ENCODE peak calls at places on chromosomes 1 and 21, in nine cellular contexts. O is colonic mucosa, J is fibroblast of pulmonary artery, Z is tibial nerve, V is lower lobe of right lung, X is AG04450, A is choroid plexus epithelial cell, F is PC-3, E is mucosa of descending colon. K is an unnamed sample.

GRCh38 chr1:15885701-15886612 is 38.5 kb downstream of the SPEN start:
- DNase-seq in O (peak), J (peak), Z (peak), V (peak), X (peak), A (peak), F (peak), E (peak), K (peak)

GRCh38 chr1:217272385-217272784 is 358.5 kb downstream of the GPATCH2 start:
- DNase-seq in O (no peak), J (peak), Z (no peak), V (no peak), X (peak), A (peak), F (peak), E (no peak), K (no peak)

GRCh38 chr1:79323240-79324025 is 316.9 kb upstream of the ADGRL4 start:
- DNase-seq in O (no peak), J (peak), Z (no peak), V (no peak), X (peak), A (peak), F (peak), E (no peak), K (no peak)

GRCh38 chr1:116958110-116958509 is 43.5 kb upstream of the CD101 start:
- DNase-seq in O (no peak), J (no peak), Z (no peak), V (no peak), X (no peak), A (no peak), F (no peak), E (no peak), K (no peak)

GRCh38 chr1:226737819-226738420 is 1.2 kb downstream of the ITPKB start:
- DNase-seq in O (peak), J (peak), Z (peak), V (peak), X (no peak), A (peak), F (peak), E (peak), K (peak)

GRCh38 chr1:205446828-205447227 is 9.0 kb downstream of the BLACAT1 start:
- DNase-seq in O (no peak), J (peak), Z (no peak), V (no peak), X (no peak), A (no peak), F (no peak), E (no peak), K (no peak)

GRCh38 chr1:22231995-22232690 is 89.2 kb upstream of the WNT4 start:
- DNase-seq in O (no peak), J (no peak), Z (no peak), V (no peak), X (no peak), A (no peak), F (no peak), E (no peak), K (no peak)

GRCh38 chr1:46576564-46576963 is 25.1 kb upstream of the KNCN start:
- DNase-seq in O (no peak), J (no peak), Z (no peak), V (no peak), X (no peak), A (no peak), F (no peak), E (no peak), K (peak)

GRCh38 chr1:57353589-57353988 is 70.3 kb downstream of the DAB1 start:
- DNase-seq in O (no peak), J (no peak), Z (no peak), V (no peak), X (peak), A (no peak), F (no peak), E (no peak), K (no peak)

GRCh38 chr1:85850238-85850637 is 142.0 kb upstream of the ZNHIT6 start:
- DNase-seq in O (no peak), J (peak), Z (no peak), V (no peak), X (peak), A (peak), F (peak), E (no peak), K (no peak)

GRCh38 chr1:39954261-39954869 is 580 bp upstream of the MFSD2A start:
- DNase-seq in O (peak), J (no peak), Z (no peak), V (no peak), X (no peak), A (no peak), F (no peak), E (no peak), K (no peak)

GRCh38 chr1:170168263-170168662 is 22.5 kb downstream of the NTMT2 start:
- DNase-seq in O (no peak), J (peak), Z (no peak), V (no peak), X (peak), A (peak), F (peak), E (no peak), K (no peak)

GRCh38 chr21:36681117-36681631 is 17.7 kb upstream of the SIM2 start:
- DNase-seq in O (no peak), J (no peak), Z (no peak), V (no peak), X (no peak), A (no peak), F (no peak), E (no peak), K (no peak)

GRCh38 chr1:197725044-197725443 is 50.2 kb downstream of the DENND1B start:
- DNase-seq in O (no peak), J (peak), Z (no peak), V (no peak), X (no peak), A (peak), F (peak), E (no peak), K (no peak)

GRCh38 chr1:228465571-228466146 is 21.5 kb upstream of the RNF187 start:
- DNase-seq in O (no peak), J (no peak), Z (no peak), V (no peak), X (no peak), A (no peak), F (no peak), E (no peak), K (no peak)
- H3K4me3 ChIP-seq in O (no peak), J (no peak), Z (no peak), V (no peak), X (no peak), A (no peak), F (no peak), E (no peak), K (no peak)

DNA sequence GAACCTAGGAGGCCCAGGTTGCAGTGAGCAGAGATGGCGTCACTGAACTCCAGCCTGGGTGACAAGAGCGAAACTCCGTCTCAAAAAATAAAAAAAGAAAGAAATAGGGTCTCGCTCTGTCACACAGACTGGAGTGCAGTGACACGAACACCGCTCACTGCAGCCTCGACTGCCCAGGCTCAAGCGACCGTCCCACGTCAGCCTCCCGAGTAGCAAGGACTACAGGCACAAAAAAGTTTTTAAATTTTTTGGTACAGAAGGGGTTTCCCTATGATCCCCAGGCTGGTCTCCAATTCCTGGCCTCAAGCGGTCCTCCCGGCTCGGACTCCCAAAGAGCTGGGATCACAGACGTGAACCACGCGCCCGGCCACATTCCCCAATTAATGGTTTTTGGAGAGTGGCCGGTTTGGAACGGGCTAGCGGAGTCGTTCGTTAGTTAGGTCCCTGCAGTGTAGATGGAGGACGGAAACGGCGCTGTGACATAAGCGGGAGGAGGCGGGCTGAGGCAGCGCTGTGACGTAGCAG is 611 bp upstream of the GUK1 start:
- DNase-seq in O (no peak), J (no peak), Z (no peak), V (no peak), X (no peak), A (no peak), F (no peak), E (no peak), K (no peak)
- H3K4me3 ChIP-seq in O (peak), J (peak), Z (peak), V (peak), X (peak), A (peak), F (peak), E (peak), K (peak)

GRCh38 chr1:109531826-109532364 is 7.8 kb upstream of the GPR61 start:
- DNase-seq in O (no peak), J (no peak), Z (no peak), V (no peak), X (no peak), A (no peak), F (no peak), E (peak), K (no peak)
- H3K4me3 ChIP-seq in O (no peak), J (no peak), Z (no peak), V (no peak), X (no peak), A (no peak), F (no peak), E (no peak), K (no peak)

DNA sequence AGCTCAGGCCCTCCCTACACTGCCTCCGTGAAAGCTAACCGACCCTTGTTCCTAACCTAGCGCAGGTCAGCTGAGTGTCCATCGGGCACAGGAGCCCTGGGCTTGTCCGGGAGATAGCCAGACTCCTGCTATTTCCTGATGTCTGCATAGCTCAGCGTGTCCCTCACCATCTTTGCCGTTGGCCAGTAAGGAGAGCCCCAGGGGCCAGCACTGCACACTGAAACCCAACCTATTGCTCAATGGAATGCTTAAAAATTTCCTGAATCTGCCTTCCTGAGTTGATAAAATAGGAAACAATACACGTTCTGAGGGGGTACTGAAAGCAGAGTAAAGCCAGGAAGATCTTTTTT is 2.2 kb downstream of the RUNX1 start:
- DNase-seq in O (no peak), J (no peak), Z (no peak), V (no peak), X (no peak), A (peak), F (no peak), E (no peak), K (no peak)
- H3K4me3 ChIP-seq in O (no peak), J (peak), Z (peak), V (peak), X (peak), A (peak), F (peak), E (no peak), K (no peak)

GRCh38 chr1:3669421-3669821 is 17.1 kb downstream of the TP73 start:
- DNase-seq in O (no peak), J (no peak), Z (no peak), V (peak), X (no peak), A (no peak), F (no peak), E (peak), K (peak)
- H3K4me3 ChIP-seq in O (no peak), J (no peak), Z (no peak), V (peak), X (no peak), A (no peak), F (no peak), E (no peak), K (no peak)

GRCh38 chr21:16117851-16118592 is 388.2 kb downstream of the USP25 start:
- DNase-seq in O (no peak), J (peak), Z (no peak), V (no peak), X (peak), A (peak), F (peak), E (no peak), K (no peak)
- H3K4me3 ChIP-seq in O (no peak), J (peak), Z (no peak), V (no peak), X (no peak), A (peak), F (peak), E (no peak), K (no peak)

DNA sequence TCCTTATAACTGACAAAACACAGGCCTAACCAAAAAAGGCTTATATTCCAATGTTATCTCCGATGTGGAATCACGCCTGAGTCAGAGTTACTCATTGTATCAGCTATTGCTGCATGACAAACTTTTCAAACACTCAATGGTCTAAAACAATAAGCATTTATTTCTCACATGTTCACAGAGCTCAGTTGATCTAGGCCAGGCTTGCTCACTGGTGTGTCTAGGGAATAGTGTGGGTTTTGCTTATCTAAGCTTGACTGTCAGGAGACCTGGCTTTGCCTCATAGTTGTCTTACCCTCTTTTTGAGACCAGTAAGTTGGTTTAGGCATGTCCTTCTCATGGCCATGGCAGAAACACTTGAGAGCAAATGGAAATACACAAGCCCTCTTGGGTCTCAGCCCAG is 130.7 kb downstream of the HMCN1 start:
- DNase-seq in O (no peak), J (peak), Z (no peak), V (no peak), X (peak), A (peak), F (peak), E (no peak), K (no peak)
- H3K4me3 ChIP-seq in O (no peak), J (no peak), Z (no peak), V (no peak), X (no peak), A (no peak), F (no peak), E (no peak), K (no peak)

GRCh38 chr1:1234180-1234808 is 2.3 kb downstream of the B3GALT6 start:
- DNase-seq in O (no peak), J (no peak), Z (no peak), V (no peak), X (no peak), A (no peak), F (no peak), E (no peak), K (no peak)
- H3K4me3 ChIP-seq in O (no peak), J (no peak), Z (no peak), V (no peak), X (no peak), A (no peak), F (peak), E (no peak), K (no peak)

DNA sequence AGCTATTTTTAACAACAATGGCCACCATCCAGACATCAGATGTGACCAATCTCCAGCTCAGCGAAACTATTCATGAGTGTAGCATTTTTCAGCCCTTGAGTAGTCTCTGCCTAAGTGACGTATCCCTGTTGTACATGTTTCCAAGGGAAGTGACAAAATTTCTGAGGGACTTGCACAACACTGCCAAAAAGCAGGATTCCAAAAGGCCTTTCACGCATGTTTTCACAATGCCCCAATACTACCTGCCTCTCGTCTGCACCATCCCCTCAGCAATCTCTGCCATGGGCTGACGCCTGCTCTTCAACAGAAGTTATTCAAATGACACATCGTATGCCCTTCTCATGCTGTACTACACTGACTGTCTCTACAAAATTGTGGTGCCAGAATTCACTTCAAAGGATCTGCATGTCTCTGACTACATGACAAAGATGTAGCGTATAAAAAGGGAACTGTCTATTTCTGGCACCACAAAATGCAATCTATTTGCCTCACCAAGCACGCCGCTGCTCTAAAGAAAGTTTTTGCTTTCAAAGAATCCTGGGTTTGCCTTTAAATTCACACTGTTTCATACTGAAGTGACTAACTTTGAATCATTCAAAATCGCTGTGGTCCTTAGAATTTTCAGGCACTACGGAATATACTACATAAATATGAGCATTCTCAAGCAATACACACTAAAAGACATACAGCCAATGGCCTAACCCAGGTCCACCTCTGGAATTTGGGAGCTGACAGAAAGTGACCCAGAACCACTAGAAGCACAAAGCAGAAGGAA is 32.9 kb downstream of the JAK1 start:
- DNase-seq in O (no peak), J (peak), Z (peak), V (no peak), X (peak), A (peak), F (peak), E (no peak), K (no peak)
- H3K4me3 ChIP-seq in O (no peak), J (no peak), Z (no peak), V (no peak), X (peak), A (no peak), F (peak), E (no peak), K (no peak)

GRCh38 chr1:59183918-59184317 is 113.0 kb upstream of the FGGY start:
- DNase-seq in O (peak), J (no peak), Z (no peak), V (no peak), X (no peak), A (peak), F (no peak), E (no peak), K (no peak)
- H3K4me3 ChIP-seq in O (no peak), J (no peak), Z (no peak), V (no peak), X (no peak), A (no peak), F (no peak), E (no peak), K (no peak)

K was measured in pancreas.